ENCODE peak calls at places on chromosomes 11 and 22, in eight cellular contexts. One of them, this sample, is unnamed.

GRCh38 chr11:114280696-114281095 is 15.5 kb upstream of the NNMT start:
- DNase-seq in stimulated activated CD4-positive, alpha-beta T cell treated with anti-CD3 and anti-CD28 coated beads, Interleukin-4, amount 100 ng/mL, for 1 hour: no peak
- DNase-seq in OCI-LY7: peak; percentile 40
- DNase-seq in activated naive CD4-positive, alpha-beta T cell treated with anti-CD3 and anti-CD28 coated beads, Interleukin-2, amount 50 U/mL, for 16 hours: no peak
- DNase-seq in GM12891: no peak
- DNase-seq in NCI-H1930: peak; percentile 55
- DNase-seq in C1 segment of cervical spinal cord: no peak
- DNase-seq in foreskin fibroblast: peak; percentile 92
- DNase-seq in this sample: no peak

GRCh38 chr11:123973816-123974215 is 3.8 kb downstream of the OR10S1 start:
- DNase-seq in stimulated activated CD4-positive, alpha-beta T cell treated with anti-CD3 and anti-CD28 coated beads, Interleukin-4, amount 100 ng/mL, for 1 hour: no peak
- DNase-seq in OCI-LY7: no peak
- DNase-seq in activated naive CD4-positive, alpha-beta T cell treated with anti-CD3 and anti-CD28 coated beads, Interleukin-2, amount 50 U/mL, for 16 hours: no peak
- DNase-seq in GM12891: no peak
- DNase-seq in NCI-H1930: no peak
- DNase-seq in C1 segment of cervical spinal cord: no peak
- DNase-seq in foreskin fibroblast: peak; percentile 79
- DNase-seq in this sample: no peak

GRCh38 chr11:21460082-21460481 is 732.8 kb upstream of the ANO5 start:
- DNase-seq in stimulated activated CD4-positive, alpha-beta T cell treated with anti-CD3 and anti-CD28 coated beads, Interleukin-4, amount 100 ng/mL, for 1 hour: no peak
- DNase-seq in OCI-LY7: no peak
- DNase-seq in activated naive CD4-positive, alpha-beta T cell treated with anti-CD3 and anti-CD28 coated beads, Interleukin-2, amount 50 U/mL, for 16 hours: no peak
- DNase-seq in GM12891: no peak
- DNase-seq in NCI-H1930: no peak
- DNase-seq in C1 segment of cervical spinal cord: no peak
- DNase-seq in foreskin fibroblast: no peak
- DNase-seq in this sample: no peak

GRCh38 chr22:46008291-46008690 is 31.3 kb upstream of the WNT7B start:
- DNase-seq in stimulated activated CD4-positive, alpha-beta T cell treated with anti-CD3 and anti-CD28 coated beads, Interleukin-4, amount 100 ng/mL, for 1 hour: no peak
- DNase-seq in OCI-LY7: no peak
- DNase-seq in activated naive CD4-positive, alpha-beta T cell treated with anti-CD3 and anti-CD28 coated beads, Interleukin-2, amount 50 U/mL, for 16 hours: no peak
- DNase-seq in GM12891: no peak
- DNase-seq in NCI-H1930: no peak
- DNase-seq in C1 segment of cervical spinal cord: no peak
- DNase-seq in foreskin fibroblast: peak; percentile 34
- DNase-seq in this sample: no peak

GRCh38 chr11:134101292-134101691 is 32.4 kb downstream of the JAM3 start:
- DNase-seq in stimulated activated CD4-positive, alpha-beta T cell treated with anti-CD3 and anti-CD28 coated beads, Interleukin-4, amount 100 ng/mL, for 1 hour: no peak
- DNase-seq in OCI-LY7: no peak
- DNase-seq in activated naive CD4-positive, alpha-beta T cell treated with anti-CD3 and anti-CD28 coated beads, Interleukin-2, amount 50 U/mL, for 16 hours: no peak
- DNase-seq in GM12891: no peak
- DNase-seq in NCI-H1930: no peak
- DNase-seq in C1 segment of cervical spinal cord: no peak
- DNase-seq in foreskin fibroblast: peak; percentile 52
- DNase-seq in this sample: no peak

GRCh38 chr11:63738720-63739360 is 29.7 kb downstream of the ZFTA start:
- DNase-seq in stimulated activated CD4-positive, alpha-beta T cell treated with anti-CD3 and anti-CD28 coated beads, Interleukin-4, amount 100 ng/mL, for 1 hour: peak; percentile 63
- DNase-seq in OCI-LY7: peak; percentile 69
- DNase-seq in activated naive CD4-positive, alpha-beta T cell treated with anti-CD3 and anti-CD28 coated beads, Interleukin-2, amount 50 U/mL, for 16 hours: peak; percentile 59
- DNase-seq in GM12891: no peak
- DNase-seq in NCI-H1930: peak; percentile 47
- DNase-seq in C1 segment of cervical spinal cord: peak; percentile 58
- DNase-seq in foreskin fibroblast: peak; percentile 90
- DNase-seq in this sample: no peak

GRCh38 chr11:114082767-114083181 is 23.3 kb downstream of the ZBTB16 start:
- DNase-seq in stimulated activated CD4-positive, alpha-beta T cell treated with anti-CD3 and anti-CD28 coated beads, Interleukin-4, amount 100 ng/mL, for 1 hour: no peak
- DNase-seq in OCI-LY7: no peak
- DNase-seq in activated naive CD4-positive, alpha-beta T cell treated with anti-CD3 and anti-CD28 coated beads, Interleukin-2, amount 50 U/mL, for 16 hours: no peak
- DNase-seq in GM12891: no peak
- DNase-seq in NCI-H1930: no peak
- DNase-seq in C1 segment of cervical spinal cord: no peak
- DNase-seq in foreskin fibroblast: no peak
- DNase-seq in this sample: no peak

GRCh38 chr11:128841461-128842072 is 25.5 kb downstream of the KCNJ1 start:
- DNase-seq in stimulated activated CD4-positive, alpha-beta T cell treated with anti-CD3 and anti-CD28 coated beads, Interleukin-4, amount 100 ng/mL, for 1 hour: no peak
- DNase-seq in OCI-LY7: peak; percentile 84
- DNase-seq in activated naive CD4-positive, alpha-beta T cell treated with anti-CD3 and anti-CD28 coated beads, Interleukin-2, amount 50 U/mL, for 16 hours: no peak
- DNase-seq in GM12891: no peak
- DNase-seq in NCI-H1930: no peak
- DNase-seq in C1 segment of cervical spinal cord: no peak
- DNase-seq in foreskin fibroblast: no peak
- DNase-seq in this sample: no peak

GRCh38 chr11:121661796-121662508 is 209.2 kb upstream of the SORL1-AS1 start:
- DNase-seq in stimulated activated CD4-positive, alpha-beta T cell treated with anti-CD3 and anti-CD28 coated beads, Interleukin-4, amount 100 ng/mL, for 1 hour: no peak
- DNase-seq in OCI-LY7: no peak
- DNase-seq in activated naive CD4-positive, alpha-beta T cell treated with anti-CD3 and anti-CD28 coated beads, Interleukin-2, amount 50 U/mL, for 16 hours: no peak
- DNase-seq in GM12891: no peak
- DNase-seq in NCI-H1930: peak; percentile 83
- DNase-seq in C1 segment of cervical spinal cord: no peak
- DNase-seq in foreskin fibroblast: peak; percentile 87
- DNase-seq in this sample: no peak

GRCh38 chr11:115961168-115962003 is 457.2 kb upstream of the CADM1 start:
- DNase-seq in stimulated activated CD4-positive, alpha-beta T cell treated with anti-CD3 and anti-CD28 coated beads, Interleukin-4, amount 100 ng/mL, for 1 hour: no peak
- DNase-seq in OCI-LY7: no peak
- DNase-seq in activated naive CD4-positive, alpha-beta T cell treated with anti-CD3 and anti-CD28 coated beads, Interleukin-2, amount 50 U/mL, for 16 hours: no peak
- DNase-seq in GM12891: no peak
- DNase-seq in NCI-H1930: no peak
- DNase-seq in C1 segment of cervical spinal cord: no peak
- DNase-seq in foreskin fibroblast: no peak
- DNase-seq in this sample: no peak

GRCh38 chr11:1541474-1542204 is 30.4 kb downstream of the DUSP8 start:
- DNase-seq in stimulated activated CD4-positive, alpha-beta T cell treated with anti-CD3 and anti-CD28 coated beads, Interleukin-4, amount 100 ng/mL, for 1 hour: no peak
- DNase-seq in OCI-LY7: no peak
- DNase-seq in activated naive CD4-positive, alpha-beta T cell treated with anti-CD3 and anti-CD28 coated beads, Interleukin-2, amount 50 U/mL, for 16 hours: no peak
- DNase-seq in GM12891: no peak
- DNase-seq in NCI-H1930: no peak
- DNase-seq in C1 segment of cervical spinal cord: peak; percentile 68
- DNase-seq in foreskin fibroblast: no peak
- DNase-seq in this sample: no peak

GRCh38 chr11:103358251-103358650 is 249.0 kb downstream of the DYNC2H1 start:
- DNase-seq in stimulated activated CD4-positive, alpha-beta T cell treated with anti-CD3 and anti-CD28 coated beads, Interleukin-4, amount 100 ng/mL, for 1 hour: no peak
- DNase-seq in OCI-LY7: no peak
- DNase-seq in activated naive CD4-positive, alpha-beta T cell treated with anti-CD3 and anti-CD28 coated beads, Interleukin-2, amount 50 U/mL, for 16 hours: no peak
- DNase-seq in GM12891: no peak
- DNase-seq in NCI-H1930: no peak
- DNase-seq in C1 segment of cervical spinal cord: no peak
- DNase-seq in foreskin fibroblast: peak; percentile 82
- DNase-seq in this sample: no peak

GRCh38 chr11:62880231-62880802 is 379 bp upstream of the SLC3A2 start:
- DNase-seq in stimulated activated CD4-positive, alpha-beta T cell treated with anti-CD3 and anti-CD28 coated beads, Interleukin-4, amount 100 ng/mL, for 1 hour: no peak
- DNase-seq in OCI-LY7: peak; percentile 28
- DNase-seq in activated naive CD4-positive, alpha-beta T cell treated with anti-CD3 and anti-CD28 coated beads, Interleukin-2, amount 50 U/mL, for 16 hours: peak; percentile 53
- DNase-seq in GM12891: no peak
- DNase-seq in NCI-H1930: no peak
- DNase-seq in C1 segment of cervical spinal cord: peak; percentile 67
- DNase-seq in foreskin fibroblast: peak; percentile 93
- DNase-seq in this sample: no peak

GRCh38 chr11:35487532-35488078 is 37.8 kb downstream of the PAMR1 start:
- DNase-seq in stimulated activated CD4-positive, alpha-beta T cell treated with anti-CD3 and anti-CD28 coated beads, Interleukin-4, amount 100 ng/mL, for 1 hour: no peak
- DNase-seq in OCI-LY7: peak; percentile 2
- DNase-seq in activated naive CD4-positive, alpha-beta T cell treated with anti-CD3 and anti-CD28 coated beads, Interleukin-2, amount 50 U/mL, for 16 hours: no peak
- DNase-seq in GM12891: no peak
- DNase-seq in NCI-H1930: peak; percentile 50
- DNase-seq in C1 segment of cervical spinal cord: no peak
- DNase-seq in foreskin fibroblast: peak; percentile 77
- DNase-seq in this sample: no peak

GRCh38 chr11:75214411-75214821 is 26.2 kb upstream of the TPBGL start:
- DNase-seq in stimulated activated CD4-positive, alpha-beta T cell treated with anti-CD3 and anti-CD28 coated beads, Interleukin-4, amount 100 ng/mL, for 1 hour: peak; percentile 75
- DNase-seq in OCI-LY7: peak; percentile 62
- DNase-seq in activated naive CD4-positive, alpha-beta T cell treated with anti-CD3 and anti-CD28 coated beads, Interleukin-2, amount 50 U/mL, for 16 hours: peak; percentile 71
- DNase-seq in GM12891: no peak
- DNase-seq in NCI-H1930: no peak
- DNase-seq in C1 segment of cervical spinal cord: no peak
- DNase-seq in foreskin fibroblast: peak; percentile 86
- DNase-seq in this sample: peak; percentile 39

GRCh38 chr11:77073328-77074001 is 6.7 kb downstream of the CAPN5 start:
- DNase-seq in stimulated activated CD4-positive, alpha-beta T cell treated with anti-CD3 and anti-CD28 coated beads, Interleukin-4, amount 100 ng/mL, for 1 hour: no peak
- DNase-seq in OCI-LY7: no peak
- DNase-seq in activated naive CD4-positive, alpha-beta T cell treated with anti-CD3 and anti-CD28 coated beads, Interleukin-2, amount 50 U/mL, for 16 hours: no peak
- DNase-seq in GM12891: no peak
- DNase-seq in NCI-H1930: no peak
- DNase-seq in C1 segment of cervical spinal cord: peak; percentile 20
- DNase-seq in foreskin fibroblast: peak; percentile 99
- DNase-seq in this sample: peak; percentile 12

GRCh38 chr11:17496406-17496805 is 19.8 kb upstream of the ABCC8 start:
- DNase-seq in stimulated activated CD4-positive, alpha-beta T cell treated with anti-CD3 and anti-CD28 coated beads, Interleukin-4, amount 100 ng/mL, for 1 hour: no peak
- DNase-seq in OCI-LY7: no peak
- DNase-seq in activated naive CD4-positive, alpha-beta T cell treated with anti-CD3 and anti-CD28 coated beads, Interleukin-2, amount 50 U/mL, for 16 hours: no peak
- DNase-seq in GM12891: no peak
- DNase-seq in NCI-H1930: no peak
- DNase-seq in C1 segment of cervical spinal cord: no peak
- DNase-seq in foreskin fibroblast: peak; percentile 47
- DNase-seq in this sample: no peak

GRCh38 chr22:46972256-46972655 is 209.8 kb downstream of the TBC1D22A start:
- DNase-seq in stimulated activated CD4-positive, alpha-beta T cell treated with anti-CD3 and anti-CD28 coated beads, Interleukin-4, amount 100 ng/mL, for 1 hour: no peak
- DNase-seq in OCI-LY7: no peak
- DNase-seq in activated naive CD4-positive, alpha-beta T cell treated with anti-CD3 and anti-CD28 coated beads, Interleukin-2, amount 50 U/mL, for 16 hours: no peak
- DNase-seq in GM12891: no peak
- DNase-seq in NCI-H1930: no peak
- DNase-seq in C1 segment of cervical spinal cord: no peak
- DNase-seq in foreskin fibroblast: no peak
- DNase-seq in this sample: no peak

This sample was measured in GM12892.